ENCODE peak calls at places on chromosomes 11 and 22, in four cellular contexts. D, Y, R and Q are unnamed samples.

GRCh38 chr11:69328231-69328630 is 34.3 kb downstream of the MYEOV start:
- DNase-seq in R (no peak), Y (peak), D (no peak), Q (no peak)

GRCh38 chr11:34650528-34650927 is 29.6 kb downstream of the EHF start:
- DNase-seq in R (no peak), D (no peak), Y (no peak), Q (no peak)

GRCh38 chr11:2759228-2760195 is 59.7 kb upstream of the KCNQ1OT1 start:
- DNase-seq in Y (peak), D (no peak), R (no peak), Q (no peak)

GRCh38 chr11:65224939-65225283 is 36.9 kb upstream of the POLA2 start:
- DNase-seq in Y (peak), R (peak), D (peak), Q (peak)

GRCh38 chr11:117107701-117108590 is 9.7 kb upstream of the SIK3 start:
- DNase-seq in R (no peak), Y (no peak), D (no peak), Q (peak)

GRCh38 chr11:123132881-123133280 is 62.2 kb downstream of the CLMP start:
- DNase-seq in R (peak), D (no peak), Y (no peak), Q (no peak)

GRCh38 chr22:47009304-47010101 is 247.1 kb downstream of the TBC1D22A start:
- DNase-seq in Y (peak), D (no peak), R (no peak), Q (peak)

GRCh38 chr11:75344761-75345454 is 6.6 kb downstream of the ARRB1 start:
- DNase-seq in R (peak), D (no peak), Y (no peak), Q (no peak)

GRCh38 chr11:75815345-75815983 is 454 bp downstream of the UVRAG start:
- DNase-seq in R (peak), Y (no peak), D (peak), Q (peak)

GRCh38 chr11:120432056-120433018 is 79.2 kb upstream of the GRIK4 start:
- DNase-seq in D (peak), Y (no peak), R (peak), Q (peak)

GRCh38 chr22:30628491-30628890 is 7.1 kb upstream of the SLC35E4 start:
- DNase-seq in R (peak), Y (no peak), D (no peak), Q (no peak)

GRCh38 chr22:24146791-24147353 is 34.4 kb upstream of the SUSD2 start:
- DNase-seq in R (peak), Y (no peak), D (peak), Q (peak)

GRCh38 chr11:73833067-73833466 is 43.6 kb downstream of the COA4 start:
- DNase-seq in R (peak), D (no peak), Y (no peak), Q (no peak)

GRCh38 chr11:68324695-68325094 is 12.3 kb downstream of the LRP5 start:
- DNase-seq in R (no peak), Y (no peak), D (no peak), Q (no peak)

GRCh38 chr22:50010676-50011446 is 1.7 kb downstream of the IL17REL start:
- DNase-seq in R (no peak), Y (peak), D (no peak), Q (no peak)

GRCh38 chr11:113730887-113731726 is 25.0 kb upstream of the TMPRSS5 start:
- DNase-seq in R (peak), Y (no peak), D (peak), Q (peak)

GRCh38 chr11:119509969-119510401 is 87.0 kb upstream of the THY1 start:
- DNase-seq in D (peak), Y (no peak), R (peak), Q (peak)

GRCh38 chr11:19093976-19094375 is 23.0 kb upstream of the ZDHHC13 start:
- DNase-seq in R (peak), D (no peak), Y (no peak), Q (peak)

GRCh38 chr22:31948002-31948401 is 3.7 kb downstream of the YWHAH start:
- DNase-seq in D (no peak), R (no peak), Y (peak), Q (no peak)